ENCODE peak calls at places on chromosomes 16 and 17, in nine cellular contexts. G, W, Q, I, Y, P, F, O and J are unnamed samples.

GRCh38 chr16:88651276-88651988 is 579 bp upstream of the CYBA start:
- DNase-seq in G (peak), W (no peak), Q (peak), I (peak), Y (no peak), P (peak), F (no peak), O (peak), J (no peak)

GRCh38 chr17:2189231-2189630 is 114.4 kb downstream of the SMG6 start:
- DNase-seq in G (no peak), W (no peak), Q (no peak), I (peak), Y (no peak), P (no peak), F (no peak), O (no peak), J (no peak)

GRCh38 chr16:8958344-8958808 is 5.3 kb downstream of the USP7 start:
- DNase-seq in G (peak), W (no peak), Q (peak), I (peak), Y (no peak), P (peak), F (no peak), O (peak), J (no peak)

GRCh38 chr16:78650675-78651074 is 551.2 kb downstream of the WWOX start:
- DNase-seq in G (no peak), W (no peak), Q (no peak), I (no peak), Y (no peak), P (no peak), F (no peak), O (no peak), J (no peak)

GRCh38 chr16:88432174-88432573 is 20.9 kb upstream of the ZFPM1 start:
- DNase-seq in G (no peak), W (no peak), Q (no peak), I (no peak), Y (no peak), P (no peak), F (no peak), O (no peak), J (no peak)

GRCh38 chr16:70659953-70660671 is 13.8 kb downstream of the IL34 start:
- DNase-seq in G (no peak), W (no peak), Q (no peak), I (no peak), Y (no peak), P (no peak), F (no peak), O (no peak), J (no peak)

GRCh38 chr17:33674685-33675084 is 381.6 kb upstream of the ASIC2 start:
- DNase-seq in G (peak), W (peak), Q (no peak), I (peak), Y (peak), P (no peak), F (peak), O (peak), J (peak)

GRCh38 chr16:27470567-27471431 is 68.8 kb downstream of the IL21R start:
- DNase-seq in G (no peak), W (peak), Q (no peak), I (peak), Y (no peak), P (peak), F (no peak), O (peak), J (no peak)

GRCh38 chr17:40909755-40910154 is 24.7 kb upstream of the KRT20 start:
- DNase-seq in G (no peak), W (peak), Q (no peak), I (no peak), Y (no peak), P (no peak), F (peak), O (no peak), J (peak)

GRCh38 chr16:9499921-9500593 is 408.6 kb downstream of the HAPSTR1 start:
- DNase-seq in G (no peak), W (no peak), Q (no peak), I (peak), Y (no peak), P (no peak), F (no peak), O (no peak), J (no peak)

GRCh38 chr16:24253192-24253591 is 2.9 kb upstream of the CACNG3 start:
- DNase-seq in G (peak), W (no peak), Q (peak), I (no peak), Y (no peak), P (no peak), F (no peak), O (no peak), J (peak)

GRCh38 chr17:42517516-42517915 is 18.5 kb upstream of the NAGLU start:
- DNase-seq in G (peak), W (peak), Q (peak), I (peak), Y (peak), P (peak), F (peak), O (peak), J (no peak)

GRCh38 chr17:76491271-76492184 is 9.7 kb downstream of the RHBDF2 start:
- DNase-seq in G (no peak), W (no peak), Q (no peak), I (no peak), Y (no peak), P (peak), F (no peak), O (no peak), J (no peak)

GRCh38 chr16:86078121-86078600 is 179.2 kb downstream of the IRF8 start:
- DNase-seq in G (no peak), W (no peak), Q (no peak), I (no peak), Y (peak), P (peak), F (no peak), O (no peak), J (no peak)

GRCh38 chr16:65890203-65890602 is 476.3 kb upstream of the CDH5 start:
- DNase-seq in G (no peak), W (no peak), Q (no peak), I (no peak), Y (no peak), P (no peak), F (no peak), O (no peak), J (no peak)

GRCh38 chr16:12488371-12488770 is 315.3 kb downstream of the CPPED1 start:
- DNase-seq in G (no peak), W (no peak), Q (no peak), I (no peak), Y (no peak), P (no peak), F (no peak), O (no peak), J (no peak)

GRCh38 chr16:8660841-8661301 is 13.5 kb upstream of the ABAT start:
- DNase-seq in G (peak), W (peak), Q (peak), I (peak), Y (peak), P (peak), F (peak), O (peak), J (no peak)

GRCh38 chr17:60579090-60579489 is 20.9 kb upstream of the PPM1D start:
- DNase-seq in G (no peak), W (no peak), Q (no peak), I (no peak), Y (no peak), P (no peak), F (no peak), O (no peak), J (no peak)

GRCh38 chr16:52573365-52574104 is 26.6 kb upstream of the TOX3 start:
- DNase-seq in G (no peak), W (no peak), Q (no peak), I (no peak), Y (no peak), P (no peak), F (peak), O (no peak), J (no peak)

GRCh38 chr17:6110592-6110991 is 40.4 kb downstream of the WSCD1 start:
- DNase-seq in G (no peak), W (no peak), Q (no peak), I (no peak), Y (no peak), P (peak), F (no peak), O (no peak), J (peak)

GRCh38 chr17:42287305-42288077 is 807 bp upstream of the STAT5A start:
- DNase-seq in G (peak), W (no peak), Q (peak), I (peak), Y (no peak), P (peak), F (no peak), O (peak), J (no peak)

GRCh38 chr16:8537691-8538342 is 52.5 kb downstream of the TMEM114 start:
- DNase-seq in G (no peak), W (no peak), Q (no peak), I (no peak), Y (no peak), P (no peak), F (no peak), O (no peak), J (no peak)

GRCh38 chr16:2212362-2213324 is 2.0 kb upstream of the BRICD5 start:
- DNase-seq in G (no peak), W (no peak), Q (no peak), I (no peak), Y (peak), P (no peak), F (peak), O (no peak), J (no peak)

GRCh38 chr16:83420206-83420760 is 387.5 kb upstream of the HSBP1 start:
- DNase-seq in G (no peak), W (no peak), Q (no peak), I (no peak), Y (no peak), P (no peak), F (no peak), O (no peak), J (no peak)

GRCh38 chr17:34996422-34997029 is 16.2 kb downstream of the LIG3 start:
- DNase-seq in G (no peak), W (no peak), Q (no peak), I (no peak), Y (no peak), P (no peak), F (peak), O (no peak), J (no peak)

GRCh38 chr17:45170976-45171337 is 9.3 kb downstream of the HEXIM2 start:
- DNase-seq in G (no peak), W (no peak), Q (no peak), I (peak), Y (peak), P (no peak), F (peak), O (peak), J (peak)

GRCh38 chr16:57623251-57624043 is 5.0 kb upstream of the ADGRG1 start:
- DNase-seq in G (no peak), W (no peak), Q (no peak), I (peak), Y (peak), P (peak), F (peak), O (no peak), J (peak)

GRCh38 chr16:57622361-57623250 is 5.8 kb upstream of the ADGRG1 start:
- DNase-seq in G (no peak), W (no peak), Q (no peak), I (no peak), Y (peak), P (peak), F (no peak), O (peak), J (no peak)

GRCh38 chr16:57620316-57621231 is 7.9 kb upstream of the ADGRG1 start:
- DNase-seq in G (no peak), W (no peak), Q (no peak), I (no peak), Y (peak), P (peak), F (peak), O (peak), J (peak)

GRCh38 chr16:57619606-57620315 is 8.7 kb upstream of the ADGRG1 start:
- DNase-seq in G (no peak), W (no peak), Q (no peak), I (no peak), Y (peak), P (peak), F (peak), O (peak), J (peak)

GRCh38 chr16:57621521-57622268 is 6.7 kb upstream of the ADGRG1 start:
- DNase-seq in G (no peak), W (no peak), Q (no peak), I (no peak), Y (peak), P (peak), F (peak), O (peak), J (peak)
- H3K27ac ChIP-seq in G (no peak), W (no peak), Q (no peak), I (no peak), Y (peak), P (no peak), F (peak), O (no peak), J (peak)

DNA sequence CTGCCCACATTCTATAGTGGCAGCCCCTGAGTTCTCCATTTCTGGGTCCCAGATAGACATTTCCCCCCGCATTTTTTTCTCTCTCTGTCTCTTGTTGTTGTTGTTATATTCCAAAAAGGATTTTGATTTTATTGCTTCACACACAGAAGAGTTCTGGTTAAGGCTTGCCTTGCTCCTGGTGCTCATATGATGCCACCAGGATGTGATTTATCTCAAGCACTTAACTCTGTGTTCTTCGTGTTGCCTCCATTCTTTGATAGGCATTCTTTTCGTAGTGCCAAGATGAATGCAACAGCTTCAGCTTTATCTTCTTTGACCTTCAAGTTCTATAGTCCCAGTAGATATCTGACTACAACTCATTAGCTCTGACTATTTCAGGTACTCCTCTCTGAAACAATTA is 9.1 kb downstream of the ITGA3 start:
- DNase-seq in G (no peak), W (no peak), Q (no peak), I (no peak), Y (no peak), P (no peak), F (no peak), O (no peak), J (no peak)
- H3K27ac ChIP-seq in G (no peak), W (peak), Q (no peak), I (peak), Y (peak), P (peak), F (peak), O (peak), J (peak)

GRCh38 chr16:84790291-84790690 is 29.5 kb upstream of the CRISPLD2 start:
- DNase-seq in G (no peak), W (no peak), Q (no peak), I (no peak), Y (no peak), P (no peak), F (no peak), O (no peak), J (no peak)

GRCh38 chr16:84791088-84791487 is 28.7 kb upstream of the CRISPLD2 start:
- DNase-seq in G (no peak), W (no peak), Q (no peak), I (no peak), Y (no peak), P (no peak), F (no peak), O (no peak), J (no peak)

GRCh38 chr16:84788968-84789371 is 30.8 kb upstream of the CRISPLD2 start:
- DNase-seq in G (no peak), W (no peak), Q (no peak), I (no peak), Y (no peak), P (peak), F (no peak), O (no peak), J (peak)

GRCh38 chr16:84791501-84791900 is 28.3 kb upstream of the CRISPLD2 start:
- DNase-seq in G (no peak), W (no peak), Q (no peak), I (no peak), Y (no peak), P (no peak), F (no peak), O (no peak), J (no peak)

GRCh38 chr16:84789431-84789830 is 30.4 kb upstream of the CRISPLD2 start:
- DNase-seq in G (no peak), W (no peak), Q (no peak), I (no peak), Y (no peak), P (peak), F (no peak), O (no peak), J (no peak)
- H3K27ac ChIP-seq in G (no peak), W (no peak), Q (no peak), I (no peak), Y (peak), P (no peak), F (no peak), O (no peak), J (no peak)

DNA sequence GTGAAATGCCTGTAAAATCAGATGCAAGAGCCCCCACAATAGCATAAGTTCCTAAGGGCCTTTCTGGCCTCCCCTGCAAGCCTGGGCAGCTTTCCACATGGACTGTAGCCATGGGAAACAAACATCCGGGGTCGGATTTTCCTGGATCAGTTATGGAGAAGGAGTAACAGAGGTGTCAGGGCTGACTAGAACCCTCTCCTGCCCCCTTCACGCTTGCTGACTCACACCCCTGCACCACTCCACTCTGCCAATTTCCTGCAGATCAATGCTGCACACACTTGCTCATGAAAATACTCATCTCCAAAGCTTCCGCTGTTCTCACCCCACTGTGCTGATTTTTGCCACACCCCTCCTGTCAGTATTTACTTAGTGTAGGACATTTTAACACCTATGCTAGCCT is 258.5 kb downstream of the CBLN1 start:
- DNase-seq in G (no peak), W (no peak), Q (no peak), I (no peak), Y (no peak), P (no peak), F (no peak), O (no peak), J (peak)
- H3K27ac ChIP-seq in G (no peak), W (no peak), Q (no peak), I (no peak), Y (no peak), P (no peak), F (no peak), O (no peak), J (peak)

GRCh38 chr16:10961231-10961630 is 16.9 kb downstream of the CLEC16A start:
- DNase-seq in G (no peak), W (peak), Q (no peak), I (peak), Y (no peak), P (no peak), F (no peak), O (peak), J (peak)

GRCh38 chr16:10966129-10966528 is 21.8 kb downstream of the CLEC16A start:
- DNase-seq in G (no peak), W (no peak), Q (no peak), I (no peak), Y (no peak), P (no peak), F (no peak), O (no peak), J (no peak)

GRCh38 chr16:10965440-10966039 is 21.2 kb downstream of the CLEC16A start:
- DNase-seq in G (no peak), W (no peak), Q (no peak), I (no peak), Y (no peak), P (no peak), F (no peak), O (no peak), J (no peak)

GRCh38 chr16:10964891-10965326 is 20.5 kb downstream of the CLEC16A start:
- DNase-seq in G (peak), W (no peak), Q (peak), I (no peak), Y (no peak), P (no peak), F (no peak), O (no peak), J (no peak)

GRCh38 chr16:10964039-10964890 is 19.9 kb downstream of the CLEC16A start:
- DNase-seq in G (peak), W (peak), Q (peak), I (peak), Y (peak), P (peak), F (peak), O (peak), J (no peak)
- H3K27ac ChIP-seq in G (no peak), W (peak), Q (no peak), I (peak), Y (peak), P (peak), F (no peak), O (no peak), J (no peak)

DNA sequence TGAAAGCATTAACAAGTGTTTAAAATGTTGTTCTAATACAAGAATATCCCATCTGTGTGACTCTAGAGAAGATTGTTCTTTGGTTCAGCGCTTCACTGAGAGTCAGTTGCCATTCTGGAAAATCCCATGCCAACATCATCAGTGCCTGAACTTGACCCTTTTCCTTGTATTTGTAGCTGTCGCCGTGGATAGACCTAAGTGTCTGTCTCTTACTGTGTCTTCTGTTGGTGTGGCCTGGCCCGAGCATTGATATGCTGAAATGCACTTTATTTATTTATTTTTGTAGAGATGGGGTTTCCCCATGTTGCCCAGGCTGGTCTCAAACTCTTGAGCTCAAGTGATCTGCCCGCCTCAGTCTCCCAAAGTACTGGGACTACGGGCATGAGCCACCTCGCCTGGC is 76.0 kb downstream of the MYH11 start:
- DNase-seq in G (no peak), W (no peak), Q (no peak), I (no peak), Y (no peak), P (peak), F (no peak), O (no peak), J (no peak)
- H3K27ac ChIP-seq in G (no peak), W (no peak), Q (no peak), I (no peak), Y (no peak), P (no peak), F (no peak), O (no peak), J (no peak)

DNA sequence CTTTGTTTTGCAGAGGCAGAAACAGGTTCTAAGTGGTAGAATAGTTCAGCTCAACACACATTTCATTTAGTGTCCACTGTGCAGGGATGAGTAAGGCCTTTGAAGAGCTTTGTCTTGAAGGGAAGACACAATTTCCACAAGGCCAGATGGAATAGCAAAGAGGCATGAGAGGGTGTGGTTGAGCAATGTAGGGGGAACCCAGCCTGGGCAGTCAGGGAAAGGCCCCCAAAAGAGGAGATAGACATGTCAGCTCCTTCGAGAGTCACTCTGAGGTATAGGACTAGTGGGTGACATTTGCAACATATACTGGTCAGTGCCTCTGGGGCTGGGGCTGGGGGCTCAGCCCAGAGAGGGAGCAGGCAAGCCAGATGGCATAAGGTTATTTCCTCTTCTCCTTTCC is 7.0 kb downstream of the ALKBH5 start:
- DNase-seq in G (no peak), W (no peak), Q (no peak), I (no peak), Y (no peak), P (no peak), F (no peak), O (no peak), J (no peak)
- H3K27ac ChIP-seq in G (peak), W (no peak), Q (no peak), I (peak), Y (peak), P (peak), F (peak), O (no peak), J (no peak)

DNA sequence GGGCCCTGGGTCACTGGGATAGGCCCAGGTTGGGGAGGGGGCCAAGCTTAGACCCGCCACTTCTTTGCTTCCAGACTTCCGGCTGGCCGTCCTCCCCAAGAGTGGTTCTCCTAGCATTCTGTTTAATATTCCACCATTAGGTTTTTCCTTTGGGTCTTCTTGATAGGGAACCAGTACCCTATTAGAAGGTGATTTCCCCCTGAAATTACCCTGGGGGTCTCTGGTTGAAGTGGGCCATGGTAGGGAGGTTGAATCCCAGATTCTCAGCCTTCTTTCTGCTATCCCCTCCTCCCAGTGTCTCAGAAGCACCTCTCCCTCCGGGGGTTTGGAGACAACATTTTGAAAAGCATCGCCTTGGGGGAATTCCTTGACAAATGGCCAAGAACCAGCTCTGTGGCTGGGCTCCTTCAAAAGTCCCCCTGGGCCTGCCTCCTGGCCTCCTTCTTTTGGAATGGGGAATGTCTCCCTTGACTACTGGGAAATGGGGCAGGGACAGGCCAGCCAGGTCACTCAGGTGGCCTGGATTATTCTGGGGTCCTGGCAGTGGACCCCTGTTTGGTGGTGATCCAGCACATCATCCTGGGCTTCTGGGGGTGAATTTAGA is 5.7 kb downstream of the LASP1 start:
- DNase-seq in G (no peak), W (no peak), Q (no peak), I (no peak), Y (no peak), P (no peak), F (no peak), O (no peak), J (no peak)
- H3K27ac ChIP-seq in G (peak), W (peak), Q (no peak), I (peak), Y (peak), P (peak), F (no peak), O (no peak), J (no peak)